ENCODE peak calls at places on chromosomes 16 and 17, in seven cellular contexts. One of them, this sample, is unnamed.

GRCh38 chr17:68461122-68461539 is 3.8 kb upstream of the WIPI1 start:
- DNase-seq in cardiac muscle cell: no peak
- DNase-seq in BE2C: no peak
- DNase-seq in fibroblast of mammary gland: no peak
- DNase-seq in HFF-Myc: no peak
- DNase-seq in suprapubic skin: no peak
- DNase-seq in heart left ventricle: no peak
- DNase-seq in this sample: no peak

GRCh38 chr17:19332371-19333131 is 30.0 kb downstream of the B9D1 start:
- DNase-seq in cardiac muscle cell: no peak
- DNase-seq in BE2C: peak; percentile 45
- DNase-seq in fibroblast of mammary gland: no peak
- DNase-seq in HFF-Myc: no peak
- DNase-seq in suprapubic skin: no peak
- DNase-seq in heart left ventricle: no peak
- DNase-seq in this sample: no peak

GRCh38 chr17:9355841-9356240 is 219.8 kb downstream of the STX8 start:
- DNase-seq in cardiac muscle cell: no peak
- DNase-seq in BE2C: no peak
- DNase-seq in fibroblast of mammary gland: no peak
- DNase-seq in HFF-Myc: no peak
- DNase-seq in suprapubic skin: no peak
- DNase-seq in heart left ventricle: no peak
- DNase-seq in this sample: no peak

GRCh38 chr17:6611231-6611630 is 29.3 kb downstream of the KIAA0753 start:
- DNase-seq in cardiac muscle cell: no peak
- DNase-seq in BE2C: no peak
- DNase-seq in fibroblast of mammary gland: no peak
- DNase-seq in HFF-Myc: no peak
- DNase-seq in suprapubic skin: no peak
- DNase-seq in heart left ventricle: no peak
- DNase-seq in this sample: no peak

GRCh38 chr17:74491645-74492044 is 25.2 kb downstream of the CD300A start:
- DNase-seq in cardiac muscle cell: no peak
- DNase-seq in BE2C: no peak
- DNase-seq in fibroblast of mammary gland: no peak
- DNase-seq in HFF-Myc: no peak
- DNase-seq in suprapubic skin: peak; percentile 23
- DNase-seq in heart left ventricle: no peak
- DNase-seq in this sample: no peak

GRCh38 chr17:40901981-40902862 is 17.2 kb upstream of the KRT20 start:
- DNase-seq in cardiac muscle cell: no peak
- DNase-seq in BE2C: no peak
- DNase-seq in fibroblast of mammary gland: peak; percentile 52
- DNase-seq in HFF-Myc: no peak
- DNase-seq in suprapubic skin: no peak
- DNase-seq in heart left ventricle: no peak
- DNase-seq in this sample: no peak

GRCh38 chr16:21283521-21284289 is 5.6 kb upstream of the CRYM start:
- DNase-seq in cardiac muscle cell: peak; percentile 49
- DNase-seq in BE2C: peak; percentile 20
- DNase-seq in fibroblast of mammary gland: peak; percentile 38
- DNase-seq in HFF-Myc: no peak
- DNase-seq in suprapubic skin: no peak
- DNase-seq in heart left ventricle: peak; percentile 65
- DNase-seq in this sample: no peak

GRCh38 chr17:67218385-67218950 is 26.5 kb downstream of the HELZ start:
- DNase-seq in cardiac muscle cell: peak; percentile 17
- DNase-seq in BE2C: no peak
- DNase-seq in fibroblast of mammary gland: peak; percentile 62
- DNase-seq in HFF-Myc: no peak
- DNase-seq in suprapubic skin: no peak
- DNase-seq in heart left ventricle: no peak
- DNase-seq in this sample: no peak

GRCh38 chr17:78853926-78854394 is 13.3 kb upstream of the USP36 start:
- DNase-seq in cardiac muscle cell: no peak
- DNase-seq in BE2C: no peak
- DNase-seq in fibroblast of mammary gland: no peak
- DNase-seq in HFF-Myc: no peak
- DNase-seq in suprapubic skin: no peak
- DNase-seq in heart left ventricle: no peak
- DNase-seq in this sample: no peak

GRCh38 chr17:66175892-66176291 is 16.0 kb downstream of the CEP112 start:
- DNase-seq in cardiac muscle cell: no peak
- DNase-seq in BE2C: no peak
- DNase-seq in fibroblast of mammary gland: no peak
- DNase-seq in HFF-Myc: no peak
- DNase-seq in suprapubic skin: no peak
- DNase-seq in heart left ventricle: no peak
- DNase-seq in this sample: no peak

GRCh38 chr17:39548494-39548893 is 59.2 kb downstream of the NEUROD2 start:
- DNase-seq in cardiac muscle cell: peak; percentile 74
- DNase-seq in BE2C: no peak
- DNase-seq in fibroblast of mammary gland: no peak
- DNase-seq in HFF-Myc: no peak
- DNase-seq in suprapubic skin: no peak
- DNase-seq in heart left ventricle: peak; percentile 45
- DNase-seq in this sample: no peak

GRCh38 chr17:76775021-76775420 is 37.1 kb downstream of the MFSD11 start:
- DNase-seq in cardiac muscle cell: no peak
- DNase-seq in BE2C: no peak
- DNase-seq in fibroblast of mammary gland: no peak
- DNase-seq in HFF-Myc: no peak
- DNase-seq in suprapubic skin: no peak
- DNase-seq in heart left ventricle: no peak
- DNase-seq in this sample: no peak

GRCh38 chr17:76772842-76773521 is 35.1 kb downstream of the MFSD11 start:
- DNase-seq in cardiac muscle cell: peak; percentile 68
- DNase-seq in BE2C: peak; percentile 74
- DNase-seq in fibroblast of mammary gland: peak; percentile 92
- DNase-seq in HFF-Myc: peak; percentile 92
- DNase-seq in suprapubic skin: no peak
- DNase-seq in heart left ventricle: no peak
- DNase-seq in this sample: no peak
- H3K4me3 ChIP-seq in cardiac muscle cell: no peak overlapping the region
- H3K4me3 ChIP-seq in BE2C: peak overlapping the region; percentile 1
- H3K4me3 ChIP-seq in fibroblast of mammary gland: peak overlapping the region; percentile 31
- H3K4me3 ChIP-seq in HFF-Myc: peak overlapping the region; percentile 31
- H3K4me3 ChIP-seq in suprapubic skin: no peak overlapping the region
- H3K4me3 ChIP-seq in heart left ventricle: no peak overlapping the region
- H3K4me3 ChIP-seq in this sample: no peak overlapping the region

GRCh38 chr16:2388139-2388874 is 40.9 kb upstream of the CCNF start:
- DNase-seq in cardiac muscle cell: no peak
- DNase-seq in BE2C: no peak
- DNase-seq in fibroblast of mammary gland: no peak
- DNase-seq in HFF-Myc: no peak
- DNase-seq in suprapubic skin: no peak
- DNase-seq in heart left ventricle: no peak
- DNase-seq in this sample: no peak

GRCh38 chr16:2388875-2389433 is 40.3 kb upstream of the CCNF start:
- DNase-seq in cardiac muscle cell: peak; percentile 14
- DNase-seq in BE2C: no peak
- DNase-seq in fibroblast of mammary gland: peak; percentile 96
- DNase-seq in HFF-Myc: no peak
- DNase-seq in suprapubic skin: no peak
- DNase-seq in heart left ventricle: no peak
- DNase-seq in this sample: no peak

GRCh38 chr16:2385441-2385840 is 43.8 kb upstream of the CCNF start:
- DNase-seq in cardiac muscle cell: no peak
- DNase-seq in BE2C: no peak
- DNase-seq in fibroblast of mammary gland: no peak
- DNase-seq in HFF-Myc: no peak
- DNase-seq in suprapubic skin: no peak
- DNase-seq in heart left ventricle: no peak
- DNase-seq in this sample: no peak

GRCh38 chr16:2386990-2387389 is 42.3 kb upstream of the CCNF start:
- DNase-seq in cardiac muscle cell: no peak
- DNase-seq in BE2C: no peak
- DNase-seq in fibroblast of mammary gland: peak; percentile 6
- DNase-seq in HFF-Myc: no peak
- DNase-seq in suprapubic skin: no peak
- DNase-seq in heart left ventricle: no peak
- DNase-seq in this sample: no peak
- TF ChIP-seq CTCF in cardiac muscle cell: peak; percentile 13
- TF ChIP-seq CTCF in BE2C: peak; percentile 56
- TF ChIP-seq CTCF in fibroblast of mammary gland: peak; percentile 18
- TF ChIP-seq CTCF in HFF-Myc: peak; percentile 25
- TF ChIP-seq CTCF in suprapubic skin: no peak
- TF ChIP-seq CTCF in heart left ventricle: no peak
- TF ChIP-seq CTCF in this sample: peak; percentile 29

DNA sequence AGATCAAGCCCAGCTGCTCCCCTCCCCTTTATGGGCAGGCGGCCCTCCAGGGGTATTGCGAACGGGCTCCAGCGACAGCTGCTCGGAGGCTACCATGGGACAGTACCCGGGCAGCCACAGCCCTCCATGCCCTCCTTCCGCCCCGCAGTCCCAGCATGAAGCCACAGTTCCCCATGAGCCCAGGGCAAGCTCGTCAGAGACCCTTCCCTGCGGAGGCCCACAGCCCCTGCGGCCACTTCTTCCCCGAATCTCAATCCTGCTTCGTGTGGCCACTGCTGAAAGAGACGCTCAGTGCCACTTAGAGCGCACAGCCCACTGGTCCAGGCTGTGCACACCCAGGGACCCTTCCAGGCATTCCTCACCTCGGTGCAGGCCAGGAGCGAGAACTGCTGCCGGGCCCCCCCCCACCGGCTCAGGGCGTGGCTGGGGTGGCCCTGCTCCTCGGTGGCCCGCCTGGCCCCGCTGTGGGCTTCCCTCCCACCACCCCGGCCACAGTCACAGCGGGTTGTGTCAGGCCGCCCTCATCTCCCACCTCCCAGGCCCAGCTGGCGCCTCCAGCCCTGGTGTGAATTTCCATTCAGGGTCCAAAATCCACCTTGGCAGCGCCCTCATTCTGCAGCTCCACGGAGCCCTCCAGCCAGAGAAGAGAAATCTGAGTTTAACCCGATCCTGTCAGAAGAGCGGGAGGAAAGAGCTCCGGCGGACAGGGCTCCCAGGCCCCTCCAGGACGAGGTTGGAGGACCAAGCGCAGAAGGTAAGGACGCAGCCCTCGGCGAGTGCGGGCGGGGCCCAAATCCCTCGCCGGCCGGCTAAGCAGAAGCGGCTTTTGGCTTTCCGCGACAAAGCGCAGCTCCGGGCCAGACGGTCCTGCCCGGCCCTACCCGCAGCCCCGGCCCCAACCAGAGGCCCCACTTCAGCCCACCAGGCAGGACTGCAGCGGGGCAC is 12.1 kb downstream of the TBC1D16 start:
- DNase-seq in cardiac muscle cell: no peak
- DNase-seq in BE2C: no peak
- DNase-seq in fibroblast of mammary gland: no peak
- DNase-seq in HFF-Myc: no peak
- DNase-seq in suprapubic skin: no peak
- DNase-seq in heart left ventricle: no peak
- DNase-seq in this sample: no peak
- H3K4me3 ChIP-seq in cardiac muscle cell: no peak overlapping the region
- H3K4me3 ChIP-seq in BE2C: no peak overlapping the region
- H3K4me3 ChIP-seq in fibroblast of mammary gland: no peak overlapping the region
- H3K4me3 ChIP-seq in HFF-Myc: no peak overlapping the region
- H3K4me3 ChIP-seq in suprapubic skin: no peak overlapping the region
- H3K4me3 ChIP-seq in heart left ventricle: no peak overlapping the region
- H3K4me3 ChIP-seq in this sample: no peak overlapping the region

GRCh38 chr16:77835111-77835510 is 46.7 kb downstream of the VAT1L start:
- DNase-seq in cardiac muscle cell: no peak
- DNase-seq in BE2C: no peak
- DNase-seq in fibroblast of mammary gland: no peak
- DNase-seq in HFF-Myc: no peak
- DNase-seq in suprapubic skin: no peak
- DNase-seq in heart left ventricle: no peak
- DNase-seq in this sample: no peak
- TF ChIP-seq CTCF in cardiac muscle cell: no peak
- TF ChIP-seq CTCF in BE2C: no peak
- TF ChIP-seq CTCF in fibroblast of mammary gland: no peak
- TF ChIP-seq CTCF in HFF-Myc: no peak
- TF ChIP-seq CTCF in suprapubic skin: no peak
- TF ChIP-seq CTCF in heart left ventricle: no peak
- TF ChIP-seq CTCF in this sample: no peak

This sample was measured in GM12864.